ENCODE peak calls at places on chromosomes 3 and 15, in nine cellular contexts. J is B cell; B is amygdala; Y is AG10803; N is nucleus accumbens; S is NCI-H1105; G is omental fat pad; X is stimulated activated CD8-positive, alpha-beta memory T cell treated with anti-CD3 and anti-CD28 coated beads, Interleukin-4, amount 100 ng/mL, for 1 hour; R is neuronal stem cell. Q is an unnamed sample.
A peak's percentile ranks its signal among the peaks of the same experiment; 100 is the strongest.

GRCh38 chr3:118936811-118937210 is 97.8 kb downstream of the IGSF11 start:
- DNase-seq in S (no peak), B (no peak), R (no peak), J (no peak), X (no peak), N (no peak), G (no peak), Y (no peak), Q (no peak)

GRCh38 chr3:187955076-187955952 is 198.6 kb upstream of the LPP start:
- DNase-seq in G (no peak), R (no peak), N (no peak), X (no peak), B (no peak), J (no peak), Y (peak; percentile 77), S (no peak), Q (no peak)

GRCh38 chr15:81531141-81531592 is 157.2 kb upstream of the TMC3 start:
- DNase-seq in B (no peak), R (peak; percentile 21), N (no peak), X (no peak), Y (no peak), G (no peak), J (no peak), S (no peak), Q (no peak)

GRCh38 chr15:66251790-66252355 is 1.7 kb downstream of the MEGF11 start:
- DNase-seq in N (no peak), Y (no peak), G (no peak), X (no peak), S (no peak), J (peak; percentile 54), R (peak; percentile 18), B (no peak), Q (no peak)

GRCh38 chr3:31534036-31534435 is 1.3 kb downstream of the STT3B start:
- DNase-seq in B (no peak), S (no peak), R (no peak), J (no peak), N (no peak), Y (peak; percentile 16), X (no peak), G (no peak), Q (no peak)

GRCh38 chr3:11273945-11274344 is 1.7 kb downstream of the ATG7 start:
- DNase-seq in G (no peak), N (no peak), S (no peak), X (no peak), Y (no peak), J (no peak), R (no peak), B (no peak), Q (no peak)

GRCh38 chr15:71374607-71375352 is 259.5 kb downstream of the THSD4 start:
- DNase-seq in B (no peak), G (no peak), X (no peak), R (no peak), N (no peak), J (no peak), Y (peak; percentile 36), S (no peak), Q (no peak)

GRCh38 chr15:70775160-70775559 is 11.8 kb upstream of the UACA start:
- DNase-seq in X (no peak), N (no peak), J (no peak), Y (peak; percentile 87), B (no peak), S (no peak), R (no peak), G (no peak), Q (no peak)

GRCh38 chr3:113773381-113773780 is 26.5 kb downstream of the ATP6V1A start:
- DNase-seq in Y (peak; percentile 84), N (no peak), J (no peak), S (no peak), X (no peak), G (no peak), R (no peak), B (no peak), Q (no peak)

GRCh38 chr3:156093966-156094365 is 26.4 kb upstream of the KCNAB1 start:
- DNase-seq in X (no peak), J (no peak), R (no peak), N (no peak), B (no peak), G (no peak), S (no peak), Y (no peak), Q (no peak)

GRCh38 chr3:192091831-192092230 is 630.9 kb downstream of the PYDC2 start:
- DNase-seq in S (no peak), R (no peak), X (no peak), Y (peak; percentile 3), N (no peak), G (no peak), B (no peak), J (no peak), Q (no peak)

GRCh38 chr15:65409284-65409631 is 13.5 kb downstream of the IGDCC4 start:
- DNase-seq in N (no peak), S (no peak), R (no peak), G (no peak), X (no peak), B (no peak), J (no peak), Y (peak; percentile 98), Q (no peak)

GRCh38 chr15:39625856-39626255 is 45.0 kb downstream of the THBS1 start:
- DNase-seq in S (no peak), B (no peak), X (no peak), G (no peak), R (no peak), Y (no peak), J (no peak), N (no peak), Q (no peak)

GRCh38 chr3:135992072-135992471 is 26.5 kb downstream of the PPP2R3A start:
- DNase-seq in X (no peak), N (no peak), Y (peak; percentile 73), G (no peak), J (no peak), R (no peak), S (no peak), B (no peak), Q (no peak)

GRCh38 chr3:46386206-46386605 is 15.5 kb downstream of the CCR5 start:
- DNase-seq in X (no peak), N (no peak), B (no peak), J (no peak), S (no peak), R (no peak), G (no peak), Y (no peak), Q (no peak)